ENCODE peak calls at places on chromosomes 12 and 14, in eight cellular contexts. S is SW480; V is ovary; Z is NCI-H1436; C is mesothelial cell of epicardium; N is activated CD8-positive, alpha-beta memory T cell treated with anti-CD3 and anti-CD28 coated beads for 24 hours; Q is tibial nerve; K is NCI-H1092 treated with DMSO at 0.1 percent for 48 hours. J is an unnamed sample.

GRCh38 chr12:63865448-63865847 is 20.9 kb downstream of the SRGAP1 start:
- DNase-seq in N (no peak), Q (no peak), V (no peak), Z (no peak), K (no peak), C (no peak), S (no peak), J (no peak)

GRCh38 chr12:12736759-12737676 is 19.9 kb downstream of the CDKN1B start:
- DNase-seq in C (no peak), V (no peak), N (peak), Z (no peak), Q (no peak), S (peak), K (peak), J (no peak)

GRCh38 chr14:53929871-53930685 is 26.5 kb downstream of the BMP4 start:
- DNase-seq in Z (peak), K (peak), N (no peak), V (peak), C (peak), S (peak), Q (no peak), J (no peak)

GRCh38 chr14:37623552-37623951 is 28.1 kb downstream of the TTC6 start:
- DNase-seq in K (peak), Z (no peak), N (no peak), S (no peak), C (no peak), V (no peak), Q (no peak), J (no peak)

GRCh38 chr14:94089479-94089878 is 8.4 kb downstream of the IFI27L1 start:
- DNase-seq in N (no peak), Q (no peak), C (no peak), V (no peak), Z (no peak), K (no peak), S (no peak), J (no peak)

GRCh38 chr12:106758349-106758951 is 16.0 kb upstream of the RIC8B start:
- DNase-seq in K (no peak), N (no peak), Q (no peak), S (no peak), V (no peak), C (no peak), Z (no peak), J (no peak)

GRCh38 chr14:31243860-31244259 is 36.3 kb upstream of the HECTD1 start:
- DNase-seq in K (no peak), S (peak), N (no peak), Q (no peak), V (no peak), Z (no peak), C (no peak), J (no peak)

GRCh38 chr12:54579696-54580333 is 8.6 kb downstream of the PPP1R1A start:
- DNase-seq in Q (peak), K (peak), S (peak), V (peak), N (peak), Z (peak), C (peak), J (peak)

GRCh38 chr12:81863406-81863805 is 104.3 kb upstream of the PPFIA2 start:
- DNase-seq in C (no peak), N (no peak), Z (no peak), K (no peak), V (no peak), S (no peak), Q (no peak), J (no peak)

GRCh38 chr12:16499617-16500016 is 106.3 kb downstream of the LMO3 start:
- DNase-seq in K (no peak), Z (no peak), V (no peak), N (no peak), Q (no peak), S (no peak), C (no peak), J (no peak)

J was measured in tibial artery.